ENCODE peak calls at places on chromosomes 5 and 9, in four cellular contexts. U is HepG2, X is GM12878, T is K562. S is an unnamed sample.

GRCh38 chr5:84292000-84292642 is 92.6 kb downstream of the EDIL3 start:
- DNase-seq in U (no peak), X (no peak), T (no peak), S (no peak)

GRCh38 chr5:59615272-59615671 is 278.3 kb downstream of the PDE4D start:
- DNase-seq in U (no peak), X (no peak), T (no peak), S (no peak)

GRCh38 chr9:82490019-82490499 is 501.5 kb downstream of the SPATA31D1 start:
- DNase-seq in U (no peak), X (no peak), T (no peak), S (no peak)

GRCh38 chr5:132227235-132227484 is 493 bp downstream of the P4HA2 start:
- DNase-seq in U (no peak), X (no peak), T (no peak), S (no peak)

GRCh38 chr5:77948476-77948875 is 172.3 kb upstream of the TBCA start:
- DNase-seq in U (no peak), X (no peak), T (no peak), S (no peak)

GRCh38 chr5:106876665-106877194 is 794.0 kb downstream of the EFNA5 start:
- DNase-seq in U (peak; percentile 41), X (no peak), T (peak; percentile 2), S (peak; percentile 38)

GRCh38 chr5:179805529-179806249 is 977 bp downstream of the MGAT4B start:
- DNase-seq in U (no peak), X (no peak), T (peak; percentile 69), S (peak; percentile 39)

GRCh38 chr9:133888048-133888778 is 103.9 kb downstream of the VAV2 start:
- DNase-seq in U (peak; percentile 83), X (no peak), T (no peak), S (no peak)

GRCh38 chr5:180001136-180001535 is 70.4 kb downstream of the RNF130 start:
- DNase-seq in U (no peak), X (no peak), T (no peak), S (no peak)

GRCh38 chr9:109159583-109159982 is 7.5 kb downstream of the FRRS1L start:
- DNase-seq in U (peak; percentile 74), X (no peak), T (no peak), S (no peak)

GRCh38 chr5:80186634-80187033 is 69.2 kb downstream of the SERINC5 start:
- DNase-seq in U (no peak), X (no peak), T (peak; percentile 20), S (no peak)

GRCh38 chr5:134458676-134459403 is 47.2 kb upstream of the CDKN2AIPNL start:
- DNase-seq in U (no peak), X (no peak), T (no peak), S (no peak)

GRCh38 chr5:180352116-180352975 is 790 bp downstream of the GFPT2 start:
- DNase-seq in U (no peak), X (no peak), T (no peak), S (no peak)

GRCh38 chr9:34601883-34602570 is 9.9 kb downstream of the RPP25L start:
- DNase-seq in U (no peak), X (no peak), T (no peak), S (no peak)

GRCh38 chr9:131049829-131050715 is 41.1 kb downstream of the LAMC3 start:
- DNase-seq in U (no peak), X (no peak), T (no peak), S (no peak)

GRCh38 chr5:124747770-124748686 is 1.6 kb upstream of the ZNF608 start:
- DNase-seq in U (no peak), X (peak; percentile 67), T (no peak), S (no peak)

GRCh38 chr5:53111139-53111538 is 1.6 kb upstream of the MOCS2 start:
- DNase-seq in U (no peak), X (no peak), T (no peak), S (no peak)

GRCh38 chr5:176887252-176887849 is 11.8 kb downstream of the HK3 start:
- DNase-seq in U (no peak), X (no peak), T (no peak), S (peak; percentile 34)

DNA sequence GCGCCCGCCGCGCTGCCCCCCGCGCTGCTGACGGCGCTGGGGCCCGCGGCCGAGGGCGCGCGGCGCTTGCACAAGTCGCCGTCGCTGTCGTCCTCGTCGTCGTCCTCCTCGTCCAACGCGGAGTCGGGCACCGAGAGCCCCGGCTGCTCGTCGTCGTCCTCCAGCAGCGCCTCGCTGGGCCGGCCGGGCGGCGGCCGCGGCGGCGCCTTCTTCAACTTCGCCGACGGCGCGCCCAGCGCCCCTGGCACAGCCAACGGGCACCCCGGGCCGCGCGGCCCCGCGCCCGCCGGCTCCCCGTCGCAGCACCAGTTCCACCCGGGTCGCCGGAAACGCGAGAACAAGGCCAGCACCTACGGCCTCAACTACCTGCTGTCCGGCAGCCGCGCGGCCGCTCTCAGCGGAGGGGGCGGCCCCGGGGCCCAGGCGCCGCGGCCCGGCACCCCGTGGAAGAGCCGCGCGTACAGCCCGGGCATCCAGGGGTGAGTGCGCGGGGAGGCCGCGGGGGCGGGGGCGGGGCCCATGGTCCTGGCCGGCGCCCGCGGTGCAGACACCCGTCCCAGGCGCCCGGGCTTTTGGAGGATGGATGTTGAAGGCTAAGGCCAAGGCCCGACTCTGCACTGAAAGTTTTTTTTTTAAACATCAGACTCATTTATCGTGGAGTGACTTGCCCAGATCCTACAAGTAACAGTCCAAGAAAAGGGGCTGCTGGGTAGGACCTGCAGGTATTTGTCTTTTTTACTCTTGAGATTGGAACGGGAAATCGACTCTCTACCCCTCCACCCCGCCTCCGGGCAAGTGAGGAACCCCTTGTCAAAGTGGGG is 1.2 kb downstream of the TENT4A start:
- DNase-seq in U (no peak), X (no peak), T (peak; percentile 45), S (no peak)
- TF ChIP-seq CBFB in U (no peak), X (no peak), T (no peak), S (no peak)

GRCh38 chr5:143874312-143874711 is 62.4 kb downstream of the HMHB1 start:
- DNase-seq in U (no peak), X (no peak), T (no peak), S (no peak)
- TF ChIP-seq SP1 in U (no peak), X (no peak), T (no peak), S (no peak)

GRCh38 chr5:1726956-1727355 is 72.7 kb downstream of the MRPL36 start:
- DNase-seq in U (no peak), X (no peak), T (no peak), S (no peak)
- TF ChIP-seq CBFB in U (no peak), X (no peak), T (no peak), S (no peak)

DNA sequence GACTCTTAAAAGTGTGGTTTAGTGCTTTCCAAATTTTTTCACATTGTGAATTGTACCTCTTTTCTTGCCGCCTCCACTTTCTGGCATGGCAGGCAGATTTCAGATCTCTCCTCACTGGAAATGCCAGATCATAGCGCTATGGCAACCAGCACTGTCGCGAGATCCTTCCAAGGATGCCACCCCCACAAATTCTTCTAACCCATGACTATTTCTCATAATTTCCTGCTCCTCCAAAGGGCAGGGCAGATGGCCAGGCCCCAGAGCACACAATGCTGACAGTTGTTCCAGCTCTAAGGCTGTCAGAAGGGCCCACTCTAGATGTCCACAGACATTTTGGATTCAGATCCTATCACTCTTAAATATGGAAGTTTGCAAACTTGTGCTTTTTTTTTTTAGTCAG is 446.2 kb upstream of the RIOK2 start:
- DNase-seq in U (no peak), X (no peak), T (no peak), S (no peak)
- TF ChIP-seq SP1 in U (no peak), X (no peak), T (no peak), S (no peak)